ENCODE peak calls at places on chromosomes 2 and 18, in six cellular contexts. R is HL-60, T is AG04450, Q is neural progenitor cell, P is astrocyte of the spinal cord, Z is heart right ventricle. B is an unnamed sample.
A peak's percentile ranks its signal among the peaks of the same experiment; 100 is the strongest.

GRCh38 chr2:144703852-144704324 is 184.0 kb upstream of the ZEB2 start:
- DNase-seq in R (peak; percentile 99), T (peak; percentile 26), Q (no peak), P (peak; percentile 32), Z (peak; percentile 10), B (no peak)

GRCh38 chr18:13987956-13988355 is 72.6 kb upstream of the MC2R start:
- DNase-seq in R (no peak), T (no peak), Q (no peak), P (no peak), Z (no peak), B (peak; percentile 61)

GRCh38 chr18:80189197-80189865 is 58.0 kb downstream of the PARD6G start:
- DNase-seq in R (no peak), T (no peak), Q (no peak), P (no peak), Z (no peak), B (no peak)

GRCh38 chr2:141348481-141348880 is 782.3 kb downstream of the LRP1B start:
- DNase-seq in R (no peak), T (peak; percentile 30), Q (no peak), P (peak; percentile 33), Z (no peak), B (no peak)

GRCh38 chr2:240425697-240426096 is 9.8 kb upstream of the GPC1 start:
- DNase-seq in R (no peak), T (no peak), Q (no peak), P (no peak), Z (no peak), B (no peak)

GRCh38 chr2:69525261-69525660 is 88.0 kb upstream of the NFU1 start:
- DNase-seq in R (no peak), T (no peak), Q (no peak), P (peak; percentile 29), Z (no peak), B (no peak)

GRCh38 chr2:42089340-42089925 is 41.6 kb downstream of the PKDCC start:
- DNase-seq in R (peak; percentile 50), T (no peak), Q (peak; percentile 82), P (peak; percentile 59), Z (peak; percentile 40), B (peak; percentile 94)

GRCh38 chr2:26172189-26172865 is 561 bp upstream of the GAREM2 start:
- DNase-seq in R (no peak), T (no peak), Q (no peak), P (no peak), Z (no peak), B (peak; percentile 85)

GRCh38 chr2:231922311-231922710 is 3.9 kb downstream of the NPPC start:
- DNase-seq in R (no peak), T (no peak), Q (no peak), P (no peak), Z (no peak), B (no peak)

DNA sequence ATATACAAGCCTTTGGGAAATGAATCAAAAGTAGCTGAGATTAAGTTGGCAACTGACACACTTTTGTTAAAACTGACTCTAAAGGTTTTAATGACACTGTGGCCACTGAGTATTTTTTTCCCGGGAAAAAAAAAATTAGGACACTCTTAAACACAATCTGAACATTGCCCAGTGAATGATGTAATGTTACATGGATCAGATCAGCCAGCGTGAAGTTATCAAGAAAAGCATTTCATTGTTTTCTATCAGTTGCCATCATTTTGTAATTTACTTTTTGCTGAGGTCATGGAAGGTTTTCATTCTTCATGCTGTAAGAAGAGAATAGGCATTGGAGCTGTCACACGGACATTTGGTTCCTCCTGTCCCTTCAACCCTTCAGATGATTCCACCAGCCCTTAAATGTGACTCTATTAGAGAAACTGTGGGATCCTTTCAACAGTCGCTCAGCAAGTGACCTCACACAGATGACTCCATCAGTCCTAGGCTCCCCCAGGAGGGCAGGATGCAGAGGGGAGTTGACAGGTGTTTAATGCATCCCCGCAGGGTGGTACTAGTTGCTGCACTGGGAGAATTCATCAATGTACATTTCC is 164.2 kb downstream of the MGAT5 start:
- DNase-seq in R (no peak), T (no peak), Q (no peak), P (no peak), Z (no peak), B (no peak)
- H3K4me3 ChIP-seq in R (no peak overlapping the region), T (no peak overlapping the region), Q (no peak overlapping the region), P (no peak overlapping the region), Z (no peak overlapping the region), B (no peak overlapping the region)

GRCh38 chr18:68150976-68151375 is 563.9 kb downstream of the TMX3 start:
- DNase-seq in R (no peak), T (no peak), Q (no peak), P (no peak), Z (no peak), B (no peak)

GRCh38 chr18:68147728-68148127 is 567.2 kb downstream of the TMX3 start:
- DNase-seq in R (no peak), T (no peak), Q (no peak), P (peak; percentile 5), Z (no peak), B (no peak)

GRCh38 chr18:68152770-68153169 is 562.1 kb downstream of the TMX3 start:
- DNase-seq in R (peak; percentile 60), T (no peak), Q (peak; percentile 17), P (no peak), Z (no peak), B (peak; percentile 85)

DNA sequence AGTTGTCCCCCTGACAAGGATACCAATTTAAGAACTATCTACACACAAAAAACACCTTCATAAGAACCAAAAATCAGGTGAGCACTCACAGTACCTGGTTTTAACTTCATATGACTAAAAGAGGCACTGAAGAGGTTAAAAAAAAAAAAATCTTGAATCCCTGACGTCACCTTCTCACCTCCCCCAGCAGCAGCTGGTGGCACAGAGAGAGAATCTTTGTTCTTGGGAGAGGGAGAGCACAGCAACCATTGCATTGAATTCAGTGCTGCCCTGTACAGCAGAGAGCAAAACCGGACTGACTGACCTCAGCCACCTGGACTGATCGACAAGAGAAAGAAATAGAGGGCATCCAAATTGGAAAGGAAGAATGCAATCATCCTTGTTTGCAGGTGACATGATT is 566.0 kb downstream of the TMX3 start:
- DNase-seq in R (no peak), T (no peak), Q (peak; percentile 70), P (no peak), Z (no peak), B (peak; percentile 55)
- H3K4me3 ChIP-seq in R (no peak overlapping the region), T (no peak overlapping the region), Q (no peak overlapping the region), P (no peak overlapping the region), Z (no peak overlapping the region), B (no peak overlapping the region)

GRCh38 chr18:12908706-12909105 is 24.7 kb upstream of the PTPN2 start:
- DNase-seq in R (no peak), T (no peak), Q (no peak), P (no peak), Z (no peak), B (no peak)

GRCh38 chr18:12907258-12907925 is 23.4 kb upstream of the PTPN2 start:
- DNase-seq in R (no peak), T (no peak), Q (peak; percentile 42), P (peak; percentile 80), Z (no peak), B (no peak)

GRCh38 chr18:12906773-12907172 is 22.7 kb upstream of the PTPN2 start:
- DNase-seq in R (no peak), T (no peak), Q (no peak), P (no peak), Z (no peak), B (no peak)

GRCh38 chr18:12911928-12912703 is 28.1 kb upstream of the PTPN2 start:
- DNase-seq in R (no peak), T (no peak), Q (no peak), P (no peak), Z (no peak), B (peak; percentile 54)

GRCh38 chr18:12911025-12911927 is 27.2 kb upstream of the PTPN2 start:
- DNase-seq in R (no peak), T (no peak), Q (no peak), P (peak; percentile 31), Z (peak; percentile 13), B (peak; percentile 72)
- H3K4me3 ChIP-seq in R (no peak overlapping the region), T (no peak overlapping the region), Q (no peak overlapping the region), P (peak overlapping the region; percentile 2), Z (peak overlapping the region; percentile 49), B (no peak overlapping the region)

DNA sequence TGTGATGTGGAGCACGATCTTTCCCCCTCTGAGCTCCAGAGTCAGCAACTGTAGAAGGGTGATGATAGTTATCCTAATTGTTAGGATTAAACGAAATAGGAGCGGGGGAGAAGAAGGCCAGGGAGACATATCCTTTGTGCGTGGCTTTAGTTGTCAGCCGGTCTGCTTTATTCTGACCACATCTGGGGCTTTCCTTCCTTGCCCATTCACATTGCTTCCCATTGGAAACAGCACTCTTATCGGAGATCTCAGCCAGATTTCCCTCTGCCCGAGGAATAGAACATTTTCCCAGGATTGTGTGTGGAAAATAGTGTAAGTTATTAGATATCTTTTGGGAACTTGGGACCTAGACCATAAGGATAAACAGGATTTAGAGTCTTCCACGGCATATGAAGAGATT is 1.5 kb downstream of the RALB start:
- DNase-seq in R (no peak), T (no peak), Q (peak; percentile 27), P (no peak), Z (no peak), B (no peak)
- H3K4me3 ChIP-seq in R (peak overlapping the region; percentile 72), T (peak overlapping the region; percentile 90), Q (peak overlapping the region; percentile 65), P (peak overlapping the region; percentile 85), Z (peak overlapping the region; percentile 90), B (peak overlapping the region; percentile 88)

DNA sequence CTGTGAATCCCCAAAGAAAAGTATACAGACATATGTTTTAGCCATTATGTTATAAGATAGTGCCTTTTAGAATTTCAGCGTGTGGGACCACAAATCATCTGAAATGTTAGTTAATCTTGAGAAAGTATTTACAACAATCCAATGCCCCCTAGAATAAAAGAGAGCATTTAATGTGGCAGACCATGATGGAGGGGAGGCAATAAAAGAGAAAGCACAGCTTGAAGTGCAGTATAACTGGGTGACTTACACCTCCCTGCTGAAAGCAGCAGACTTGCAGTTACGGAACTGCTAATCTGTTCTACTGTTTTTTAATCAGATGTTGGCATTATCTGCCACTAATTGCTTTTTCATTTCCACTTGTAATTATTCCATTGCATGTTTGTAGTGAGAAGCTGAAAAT is 130.6 kb upstream of the ITGA4 start:
- DNase-seq in R (no peak), T (no peak), Q (peak; percentile 7), P (no peak), Z (no peak), B (no peak)
- H3K4me3 ChIP-seq in R (no peak overlapping the region), T (no peak overlapping the region), Q (no peak overlapping the region), P (no peak overlapping the region), Z (no peak overlapping the region), B (peak overlapping the region; percentile 18)

DNA sequence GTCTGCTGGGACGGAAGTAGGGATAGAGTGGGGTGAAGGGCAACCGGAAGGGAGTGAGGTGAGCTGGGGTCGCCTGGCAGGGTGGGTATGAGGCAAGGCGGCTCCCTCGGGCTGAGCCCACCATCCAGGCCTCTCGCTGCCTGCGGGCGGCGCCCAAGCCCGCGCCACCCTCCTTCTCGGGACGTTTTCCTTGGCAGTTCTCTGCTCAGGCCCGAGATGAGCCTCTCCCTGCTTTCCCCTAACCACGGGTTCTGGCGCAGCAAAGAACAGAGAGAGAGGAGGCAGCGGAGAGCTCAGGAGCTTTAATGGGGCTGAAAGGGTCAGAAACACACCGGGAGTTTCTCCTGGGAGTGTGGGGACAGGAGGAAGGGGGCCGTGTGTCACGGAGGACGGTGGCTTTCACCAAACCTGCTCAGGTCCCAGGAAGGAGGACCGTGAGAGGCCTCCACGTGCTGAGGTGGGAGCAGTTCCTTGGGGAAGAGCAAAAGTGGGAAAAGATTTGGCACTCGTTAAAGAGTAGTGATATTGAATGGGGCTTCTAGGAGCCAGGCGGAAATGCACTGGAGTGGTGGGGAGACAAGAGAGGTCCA is 4.1 kb downstream of the FEV start:
- DNase-seq in R (no peak), T (no peak), Q (no peak), P (no peak), Z (no peak), B (peak; percentile 66)
- H3K4me3 ChIP-seq in R (no peak overlapping the region), T (no peak overlapping the region), Q (no peak overlapping the region), P (no peak overlapping the region), Z (no peak overlapping the region), B (no peak overlapping the region)